ENCODE peak calls at places on chromosomes 12 and 14, in five cellular contexts. B, N, Z, L and E are unnamed samples.

GRCh38 chr14:54722791-54723432 is 156.0 kb downstream of the SAMD4A start:
- DNase-seq in N (no peak), B (no peak), Z (peak; percentile 34), L (no peak), E (no peak)

GRCh38 chr14:37247777-37248461 is 50.2 kb downstream of the MIPOL1 start:
- DNase-seq in B (no peak), N (no peak), Z (no peak), L (no peak), E (no peak)

GRCh38 chr12:24482882-24483604 is 465.9 kb downstream of the BCAT1 start:
- DNase-seq in B (no peak), Z (no peak), L (no peak), N (no peak), E (no peak)

GRCh38 chr14:75277000-75277795 is 1.4 kb upstream of the FOS start:
- DNase-seq in L (peak; percentile 61), N (peak; percentile 88), Z (peak; percentile 63), B (peak; percentile 94), E (peak; percentile 99)

GRCh38 chr12:114293571-114294302 is 112.2 kb downstream of the TBX5 start:
- DNase-seq in Z (no peak), N (no peak), L (no peak), B (no peak), E (no peak)

GRCh38 chr12:131511391-131511802 is 199.5 kb upstream of the SFSWAP start:
- DNase-seq in Z (peak; percentile 82), N (no peak), B (no peak), L (peak; percentile 39), E (no peak)

GRCh38 chr14:93742761-93743160 is 45.5 kb downstream of the PRIMA1 start:
- DNase-seq in L (no peak), B (no peak), N (no peak), Z (no peak), E (peak; percentile 72)

GRCh38 chr14:59228416-59228815 is 39.9 kb downstream of the DAAM1 start:
- DNase-seq in B (no peak), N (no peak), L (no peak), Z (no peak), E (no peak)

GRCh38 chr12:12705833-12706520 is 10.0 kb upstream of the GPR19 start:
- DNase-seq in L (no peak), B (no peak), N (no peak), Z (no peak), E (no peak)

GRCh38 chr12:122527478-122527944 is 462 bp downstream of the KNTC1 start:
- DNase-seq in L (no peak), Z (peak; percentile 60), B (no peak), N (no peak), E (no peak)

GRCh38 chr12:103768467-103769123 is 72.4 kb downstream of the NT5DC3 start:
- DNase-seq in L (no peak), B (no peak), Z (no peak), N (no peak), E (no peak)